ENCODE peak calls at places on chromosomes 16 and 17, in five cellular contexts. Q is HepG2, G is H1, K is WTC11, Y is GM12878. R is an unnamed sample.

GRCh38 chr16:80938035-80938927 is 68.4 kb downstream of the CMC2 start:
- DNase-seq in Q (no peak), G (no peak), K (no peak), Y (no peak), R (no peak)

GRCh38 chr16:85649411-85649977 is 36.4 kb downstream of the GSE1 start:
- DNase-seq in Q (no peak), G (no peak), K (no peak), Y (no peak), R (no peak)

GRCh38 chr16:68356249-68356918 is 45.6 kb downstream of the PRMT7 start:
- DNase-seq in Q (no peak), G (no peak), K (no peak), Y (peak), R (no peak)

GRCh38 chr17:63497708-63498483 is 21.0 kb downstream of the ACE start:
- DNase-seq in Q (peak), G (no peak), K (peak), Y (no peak), R (peak)

GRCh38 chr16:84454611-84455010 is 49.8 kb downstream of the MEAK7 start:
- DNase-seq in Q (no peak), G (no peak), K (no peak), Y (no peak), R (no peak)

GRCh38 chr16:69845181-69845580 is 83.0 kb downstream of the WWP2 start:
- DNase-seq in Q (peak), G (no peak), K (no peak), Y (no peak), R (no peak)

GRCh38 chr16:3589441-3589921 is 12.3 kb upstream of the NLRC3 start:
- DNase-seq in Q (no peak), G (no peak), K (no peak), Y (no peak), R (peak)

GRCh38 chr16:2825049-2825742 is 4.9 kb upstream of the ZG16B start:
- DNase-seq in Q (no peak), G (no peak), K (no peak), Y (no peak), R (no peak)

GRCh38 chr16:30010817-30011504 is at the start of gene DOC2A:
- DNase-seq in Q (no peak), G (no peak), K (peak), Y (no peak), R (no peak)

GRCh38 chr16:3665508-3665907 is 11.0 kb downstream of the DNASE1 start:
- DNase-seq in Q (no peak), G (no peak), K (no peak), Y (no peak), R (no peak)

GRCh38 chr16:67883872-67884261 is 818 bp upstream of the NRN1L start:
- DNase-seq in Q (peak), G (no peak), K (peak), Y (no peak), R (peak)

GRCh38 chr16:11253009-11253994 is 2.7 kb downstream of the SOCS1 start:
- DNase-seq in Q (no peak), G (no peak), K (no peak), Y (no peak), R (peak)

GRCh38 chr16:3282103-3282746 is 1.1 kb upstream of the ZNF263 start:
- DNase-seq in Q (peak), G (no peak), K (peak), Y (no peak), R (no peak)

GRCh38 chr17:8649157-8650118 is 18.9 kb upstream of the MYH10 start:
- DNase-seq in Q (no peak), G (no peak), K (no peak), Y (no peak), R (no peak)

GRCh38 chr16:56349086-56349415 is 76.3 kb downstream of the AMFR start:
- DNase-seq in Q (no peak), G (no peak), K (no peak), Y (no peak), R (no peak)

GRCh38 chr17:12429125-12429524 is 236.6 kb upstream of the MYOCD start:
- DNase-seq in Q (no peak), G (no peak), K (no peak), Y (no peak), R (no peak)

GRCh38 chr16:89386786-89387185 is 103.6 kb downstream of the ANKRD11 start:
- DNase-seq in Q (no peak), G (no peak), K (no peak), Y (no peak), R (no peak)

GRCh38 chr16:86477642-86478041 is 32.7 kb upstream of the FOXF1 start:
- DNase-seq in Q (no peak), G (no peak), K (no peak), Y (no peak), R (no peak)

GRCh38 chr16:27924411-27925118 is 138.9 kb downstream of the GSG1L start:
- DNase-seq in Q (no peak), G (no peak), K (no peak), Y (no peak), R (no peak)

GRCh38 chr16:69324013-69324531 is 6.3 kb downstream of the PDF start:
- DNase-seq in Q (no peak), G (no peak), K (no peak), Y (no peak), R (peak)

GRCh38 chr16:85555549-85556455 is 57.3 kb upstream of the GSE1 start:
- DNase-seq in Q (peak), G (no peak), K (peak), Y (no peak), R (peak)

GRCh38 chr16:30853758-30854157 is 40.1 kb downstream of the BCL7C start:
- DNase-seq in Q (no peak), G (no peak), K (no peak), Y (no peak), R (no peak)

GRCh38 chr16:15961060-15961511 is 11.7 kb downstream of the ABCC1 start:
- DNase-seq in Q (no peak), G (no peak), K (no peak), Y (peak), R (no peak)

GRCh38 chr17:75783069-75783783 is 1.4 kb upstream of the UNK start:
- DNase-seq in Q (peak), G (no peak), K (no peak), Y (peak), R (no peak)

GRCh38 chr17:8598913-8599312 is 31.6 kb downstream of the MYH10 start:
- DNase-seq in Q (no peak), G (no peak), K (no peak), Y (no peak), R (no peak)

GRCh38 chr16:57536306-57537193 is at the start of gene CCDC102A:
- DNase-seq in Q (no peak), G (no peak), K (peak), Y (no peak), R (peak)

GRCh38 chr16:84505249-84506156 is 1.0 kb upstream of the MEAK7 start:
- DNase-seq in Q (no peak), G (no peak), K (peak), Y (no peak), R (no peak)

GRCh38 chr16:77373726-77374125 is 61.1 kb downstream of the ADAMTS18 start:
- DNase-seq in Q (no peak), G (no peak), K (no peak), Y (no peak), R (no peak)

GRCh38 chr17:19876524-19877161 is 8.9 kb upstream of the ULK2 start:
- DNase-seq in Q (no peak), G (no peak), K (no peak), Y (no peak), R (no peak)

GRCh38 chr17:28928061-28928460 is 23.3 kb downstream of the PHF12 start:
- DNase-seq in Q (no peak), G (no peak), K (no peak), Y (no peak), R (no peak)

GRCh38 chr17:42422412-42422957 is 571 bp downstream of the CAVIN1 start:
- DNase-seq in Q (no peak), G (no peak), K (peak), Y (no peak), R (peak)

GRCh38 chr17:19336938-19337711 is 25.4 kb downstream of the B9D1 start:
- DNase-seq in Q (peak), G (no peak), K (peak), Y (no peak), R (no peak)

GRCh38 chr17:75774988-75775668 is 9.5 kb upstream of the UNK start:
- DNase-seq in Q (no peak), G (no peak), K (no peak), Y (no peak), R (no peak)

GRCh38 chr17:7716901-7717755 is at the start of gene DNAH2:
- DNase-seq in Q (peak), G (peak), K (peak), Y (no peak), R (peak)

GRCh38 chr16:57601801-57602478 is 26.5 kb upstream of the ADGRG1 start:
- DNase-seq in Q (no peak), G (no peak), K (no peak), Y (peak), R (peak)

GRCh38 chr17:49369760-49370159 is 7.7 kb upstream of the ZNF652 start:
- DNase-seq in Q (no peak), G (no peak), K (no peak), Y (no peak), R (no peak)

GRCh38 chr17:49373115-49373514 is 11.1 kb upstream of the ZNF652 start:
- DNase-seq in Q (no peak), G (no peak), K (no peak), Y (no peak), R (no peak)

GRCh38 chr17:49372428-49372827 is 10.4 kb upstream of the ZNF652 start:
- DNase-seq in Q (no peak), G (no peak), K (no peak), Y (no peak), R (no peak)

GRCh38 chr17:49369089-49369488 is 7.0 kb upstream of the ZNF652 start:
- DNase-seq in Q (no peak), G (no peak), K (no peak), Y (no peak), R (no peak)

GRCh38 chr17:49371178-49371834 is 9.3 kb upstream of the ZNF652 start:
- DNase-seq in Q (no peak), G (peak), K (peak), Y (no peak), R (peak)
- TF ChIP-seq ATF2 in Q (no peak), G (no peak), K (no peak), Y (no peak), R (no peak)

GRCh38 chr17:16491703-16492612 is at the start of gene LRRC75A:
- DNase-seq in Q (no peak), G (no peak), K (peak), Y (no peak), R (peak)

GRCh38 chr17:16488572-16488997 is 3.4 kb downstream of the LRRC75A start:
- DNase-seq in Q (no peak), G (no peak), K (no peak), Y (no peak), R (no peak)

GRCh38 chr17:16492613-16493290 is 759 bp upstream of the LRRC75A start:
- DNase-seq in Q (no peak), G (no peak), K (no peak), Y (no peak), R (no peak)

GRCh38 chr17:16493470-16494048 is 1.6 kb upstream of the LRRC75A start:
- DNase-seq in Q (no peak), G (no peak), K (no peak), Y (no peak), R (no peak)

DNA sequence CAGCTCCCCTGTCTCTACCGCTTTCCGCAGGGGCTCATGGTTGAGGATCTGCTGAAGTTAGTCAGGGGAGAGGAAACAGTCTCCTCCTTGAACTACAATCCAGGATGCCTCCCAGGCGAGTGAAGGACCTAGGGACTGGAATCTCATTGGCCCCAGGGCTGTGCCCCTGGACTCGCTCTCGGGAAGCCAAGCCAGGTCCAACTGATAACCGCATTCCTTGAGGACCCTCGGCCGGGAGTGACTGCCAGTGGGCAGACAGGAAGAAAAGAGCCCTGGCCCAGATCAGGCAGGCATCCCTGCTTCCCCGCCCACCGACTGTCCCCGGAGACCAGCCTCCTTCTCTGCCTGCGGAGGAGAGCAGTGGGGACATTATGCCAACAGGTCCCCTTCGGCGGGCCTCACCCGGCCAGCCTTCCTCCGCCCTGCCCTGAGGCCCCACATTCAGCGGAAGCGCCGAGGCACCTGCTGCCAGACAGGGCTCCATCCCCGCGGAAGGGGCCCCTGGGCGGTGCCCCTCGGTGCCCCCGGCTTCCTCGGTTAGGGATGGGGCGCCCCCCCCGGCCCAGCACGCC is 776 bp downstream of the LRRC75A start:
- DNase-seq in Q (no peak), G (no peak), K (peak), Y (no peak), R (no peak)
- TF ChIP-seq ATF2 in Q (no peak), G (no peak), K (no peak), Y (no peak), R (no peak)

GRCh38 chr17:79981090-79981489 is 54.6 kb downstream of the TBC1D16 start:
- DNase-seq in Q (no peak), G (no peak), K (peak), Y (no peak), R (no peak)
- TF ChIP-seq ATF2 in Q (no peak), G (no peak), K (no peak), Y (no peak), R (no peak)

GRCh38 chr17:34391241-34391640 is 28.2 kb upstream of the CCL1 start:
- DNase-seq in Q (no peak), G (no peak), K (no peak), Y (no peak), R (no peak)
- TF ChIP-seq ATF2 in Q (no peak), G (no peak), K (no peak), Y (no peak), R (no peak)

R was measured in K562.